ENCODE peak calls at places on chromosomes 4 and X, in eight cellular contexts. H, K, M, Q, Z, B, L and W are unnamed samples.

GRCh38 chr4:119663160-119663788 is 34.7 kb upstream of the PDE5A start:
- DNase-seq in L (no peak), Q (no peak), K (no peak), H (no peak), M (no peak), B (no peak), Z (no peak), W (no peak)

GRCh38 chrX:54482839-54483593 is 13.0 kb downstream of the FGD1 start:
- DNase-seq in K (no peak), M (no peak), L (no peak), H (no peak), Q (no peak), Z (peak), B (no peak), W (no peak)

GRCh38 chr4:34178476-34178875 is 2065.8 kb downstream of the ARAP2 start:
- DNase-seq in Q (no peak), Z (no peak), H (no peak), B (no peak), L (no peak), M (no peak), K (no peak), W (no peak)

GRCh38 chr4:165879581-165879980 is 6.5 kb downstream of the TLL1 start:
- DNase-seq in M (peak), Z (no peak), K (no peak), Q (no peak), H (no peak), L (no peak), B (no peak), W (no peak)

GRCh38 chr4:103105558-103106356 is 6.1 kb upstream of the BDH2 start:
- DNase-seq in Q (no peak), L (peak), Z (no peak), H (no peak), K (no peak), B (no peak), M (no peak), W (no peak)

GRCh38 chr4:3829954-3830773 is 64.0 kb downstream of the ADRA2C start:
- DNase-seq in L (no peak), H (no peak), M (no peak), Z (no peak), K (no peak), Q (no peak), B (no peak), W (no peak)

GRCh38 chr4:6177587-6178197 is 22.7 kb downstream of the JAKMIP1 start:
- DNase-seq in M (no peak), L (peak), H (no peak), Q (no peak), K (peak), Z (peak), B (no peak), W (no peak)

GRCh38 chr4:151854731-151855130 is 93.9 kb upstream of the GATB start:
- DNase-seq in K (no peak), Q (no peak), L (no peak), H (no peak), B (no peak), M (peak), Z (no peak), W (no peak)

GRCh38 chr4:112702892-112703291 is 65.9 kb downstream of the LARP7 start:
- DNase-seq in L (no peak), M (peak), B (no peak), K (no peak), H (no peak), Q (no peak), Z (no peak), W (no peak)

GRCh38 chr4:36786519-36786918 is 458.0 kb upstream of the NWD2 start:
- DNase-seq in M (no peak), B (no peak), Q (no peak), K (no peak), H (no peak), Z (no peak), L (no peak), W (no peak)

GRCh38 chr4:37922323-37922722 is 31.4 kb downstream of the TBC1D1 start:
- DNase-seq in Q (no peak), B (no peak), L (no peak), H (no peak), K (no peak), Z (no peak), M (peak), W (no peak)

GRCh38 chrX:97416461-97416860 is 532.8 kb downstream of the RPA4 start:
- DNase-seq in Z (no peak), K (no peak), L (no peak), B (no peak), H (no peak), M (no peak), Q (no peak), W (no peak)

GRCh38 chr4:67883463-67883862 is 339 bp downstream of the TMPRSS11D start:
- DNase-seq in Q (no peak), M (no peak), L (no peak), B (no peak), K (no peak), H (no peak), Z (no peak), W (no peak)

GRCh38 chr4:170794532-170794931 is 704.8 kb upstream of the AADAT start:
- DNase-seq in L (no peak), K (no peak), M (no peak), H (no peak), Q (no peak), Z (no peak), B (no peak), W (no peak)